ENCODE peak calls at places on chromosomes 5 and 9, in four cellular contexts. I, T, G and H are unnamed samples.

GRCh38 chr9:14313951-14314423 is at the start of gene NFIB:
- DNase-seq in I (peak), G (no peak), T (no peak), H (peak)

GRCh38 chr9:15293727-15294405 is 13.2 kb downstream of the TTC39B start:
- DNase-seq in T (no peak), G (no peak), I (no peak), H (no peak)

GRCh38 chr5:96093890-96094381 is 132.3 kb upstream of the ELL2 start:
- DNase-seq in G (no peak), T (no peak), I (peak), H (no peak)

GRCh38 chr5:137778772-137779564 is 24.8 kb upstream of the HNRNPA0 start:
- DNase-seq in G (peak), T (no peak), I (no peak), H (no peak)

GRCh38 chr5:82591021-82591515 is 312.9 kb upstream of the RPS23 start:
- DNase-seq in I (no peak), T (no peak), G (no peak), H (no peak)

GRCh38 chr9:17625644-17626388 is 47.0 kb downstream of the SH3GL2 start:
- DNase-seq in T (no peak), G (no peak), I (no peak), H (no peak)

GRCh38 chr5:134151723-134152122 is 25.0 kb downstream of the SKP1 start:
- DNase-seq in G (no peak), T (no peak), I (no peak), H (no peak)

GRCh38 chr5:92662741-92663140 is 918.3 kb downstream of the NR2F1-AS1 start:
- DNase-seq in T (no peak), I (no peak), G (no peak), H (no peak)

GRCh38 chr9:133778336-133778995 is 40.3 kb upstream of the SARDH start:
- DNase-seq in I (no peak), G (no peak), T (no peak), H (no peak)

GRCh38 chr5:142605649-142606048 is 80.2 kb downstream of the FGF1 start:
- DNase-seq in I (no peak), T (no peak), G (no peak), H (no peak)

GRCh38 chr9:76576344-76576743 is 117.4 kb downstream of the GCNT1 start:
- DNase-seq in G (no peak), I (peak), T (peak), H (peak)

GRCh38 chr5:159680095-159680494 is 236.2 kb upstream of the ADRA1B start:
- DNase-seq in G (no peak), T (no peak), I (no peak), H (no peak)

GRCh38 chr5:118791986-118792734 is 196.2 kb downstream of the DTWD2 start:
- DNase-seq in G (peak), I (peak), T (no peak), H (no peak)

GRCh38 chr9:107292811-107293554 is 9.9 kb downstream of the RAD23B start:
- DNase-seq in I (no peak), G (no peak), T (no peak), H (no peak)

GRCh38 chr5:41908374-41909079 is 4.4 kb downstream of the RIMOC1 start:
- DNase-seq in I (no peak), T (no peak), G (no peak), H (no peak)

GRCh38 chr9:81871695-81872094 is 56.5 kb upstream of the SPATA31D4 start:
- DNase-seq in T (no peak), G (no peak), I (peak), H (no peak)

GRCh38 chr5:80937591-80937990 is 22.6 kb upstream of the RASGRF2 start:
- DNase-seq in G (no peak), I (no peak), T (no peak), H (no peak)

GRCh38 chr9:468766-469496 is 254.3 kb downstream of the DOCK8 start:
- DNase-seq in T (no peak), G (no peak), I (no peak), H (no peak)

GRCh38 chr9:133184971-133185370 is 21.3 kb upstream of the GBGT1 start:
- DNase-seq in G (peak), I (peak), T (no peak), H (no peak)

GRCh38 chr5:141973871-141974595 is 5.1 kb downstream of the RNF14 start:
- DNase-seq in G (no peak), I (no peak), T (no peak), H (no peak)

GRCh38 chr9:116717150-116717549 is 30.0 kb downstream of the TRIM32 start:
- DNase-seq in T (no peak), I (no peak), G (no peak), H (no peak)

GRCh38 chr5:151896041-151896691 is 28.5 kb downstream of the GLRA1 start:
- DNase-seq in G (no peak), I (peak), T (no peak), H (no peak)

GRCh38 chr5:126656397-126657007 is 55.8 kb downstream of the PHAX start:
- DNase-seq in I (peak), T (no peak), G (no peak), H (no peak)

GRCh38 chr5:82882316-82882715 is 194.9 kb downstream of the TMEM167A start:
- DNase-seq in I (no peak), G (no peak), T (no peak), H (no peak)

GRCh38 chr9:97527626-97528528 is 26.4 kb downstream of the TMOD1 start:
- DNase-seq in T (no peak), I (no peak), G (no peak), H (no peak)